ENCODE peak calls at places on chromosome 17, in four cellular contexts. One of them, this sample, is unnamed.

GRCh38 chr17:1090454-1091189 is 89.2 kb downstream of the ABR start:
- DNase-seq in IMR-90: no peak
- DNase-seq in H54: no peak
- DNase-seq in A549: no peak
- DNase-seq in this sample: no peak

GRCh38 chr17:67415291-67415690 is 38.2 kb downstream of the PITPNC1 start:
- DNase-seq in IMR-90: no peak
- DNase-seq in H54: no peak
- DNase-seq in A549: no peak
- DNase-seq in this sample: no peak

GRCh38 chr17:62995377-62995885 is 29.4 kb downstream of the TANC2 start:
- DNase-seq in IMR-90: peak
- DNase-seq in H54: no peak
- DNase-seq in A549: peak
- DNase-seq in this sample: no peak

GRCh38 chr17:40095944-40096791 is 4.2 kb downstream of the NR1D1 start:
- DNase-seq in IMR-90: peak
- DNase-seq in H54: no peak
- DNase-seq in A549: no peak
- DNase-seq in this sample: peak

GRCh38 chr17:32828822-32829221 is 48.1 kb downstream of the MYO1D start:
- DNase-seq in IMR-90: no peak
- DNase-seq in H54: no peak
- DNase-seq in A549: no peak
- DNase-seq in this sample: no peak

GRCh38 chr17:4741544-4741943 is 1.8 kb upstream of the CXCL16 start:
- DNase-seq in IMR-90: no peak
- DNase-seq in H54: no peak
- DNase-seq in A549: no peak
- DNase-seq in this sample: no peak

GRCh38 chr17:31225831-31226230 is 71.2 kb downstream of the OMG start:
- DNase-seq in IMR-90: no peak
- DNase-seq in H54: no peak
- DNase-seq in A549: no peak
- DNase-seq in this sample: no peak

GRCh38 chr17:69367298-69367697 is 40.4 kb upstream of the ABCA5 start:
- DNase-seq in IMR-90: no peak
- DNase-seq in H54: no peak
- DNase-seq in A549: no peak
- DNase-seq in this sample: no peak

GRCh38 chr17:38798614-38799500 is 499 bp downstream of the PIP4K2B start:
- DNase-seq in IMR-90: peak
- DNase-seq in H54: peak
- DNase-seq in A549: peak
- DNase-seq in this sample: peak

GRCh38 chr17:18981642-18982424 is 22.7 kb downstream of the FAM83G start:
- DNase-seq in IMR-90: peak
- DNase-seq in H54: peak
- DNase-seq in A549: peak
- DNase-seq in this sample: no peak

GRCh38 chr17:42791948-42792347 is 6.6 kb downstream of the COA3 start:
- DNase-seq in IMR-90: no peak
- DNase-seq in H54: no peak
- DNase-seq in A549: no peak
- DNase-seq in this sample: no peak

GRCh38 chr17:7887038-7887481 is 1.5 kb upstream of the CHD3 start:
- DNase-seq in IMR-90: no peak
- DNase-seq in H54: no peak
- DNase-seq in A549: no peak
- DNase-seq in this sample: no peak

GRCh38 chr17:66200685-66201092 is 8.8 kb upstream of the CEP112 start:
- DNase-seq in IMR-90: peak
- DNase-seq in H54: peak
- DNase-seq in A549: peak
- DNase-seq in this sample: no peak

GRCh38 chr17:39916918-39917317 is 1.5 kb downstream of the GSDMB start:
- DNase-seq in IMR-90: peak
- DNase-seq in H54: no peak
- DNase-seq in A549: peak
- DNase-seq in this sample: no peak

GRCh38 chr17:80348551-80349436 is 66.2 kb upstream of the ENDOV start:
- DNase-seq in IMR-90: peak
- DNase-seq in H54: peak
- DNase-seq in A549: no peak
- DNase-seq in this sample: no peak

DNA sequence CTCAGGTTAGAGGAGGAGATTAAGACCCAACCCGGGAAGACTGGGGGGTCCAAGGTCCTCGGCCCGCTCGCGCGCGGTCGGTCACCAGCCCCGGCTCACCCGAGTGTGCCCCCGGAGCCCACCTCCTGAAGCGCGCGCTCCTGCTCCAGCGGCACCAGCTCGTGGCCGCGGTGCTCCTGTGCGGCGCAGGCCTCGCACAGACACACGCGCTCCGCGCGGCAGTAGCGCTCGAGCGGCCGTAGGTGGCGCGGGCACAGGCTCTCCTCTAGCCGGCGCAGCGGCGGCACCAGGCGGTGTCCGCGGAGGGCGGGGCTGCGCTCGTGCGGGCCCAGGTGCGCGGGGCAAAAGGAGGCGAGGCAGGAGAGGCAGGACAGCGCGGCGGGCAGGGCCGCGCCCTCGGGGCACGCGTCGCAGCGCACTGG is 618 bp downstream of the TRIM47 start:
- DNase-seq in IMR-90: peak
- DNase-seq in H54: no peak
- DNase-seq in A549: peak
- DNase-seq in this sample: no peak
- TF ChIP-seq POLR2A in IMR-90: peak
- TF ChIP-seq POLR2A in H54: peak
- TF ChIP-seq POLR2A in A549: peak
- TF ChIP-seq POLR2A in this sample: no peak

GRCh38 chr17:78313735-78314648 is 45.9 kb downstream of the SOCS3 start:
- DNase-seq in IMR-90: peak
- DNase-seq in H54: peak
- DNase-seq in A549: peak
- DNase-seq in this sample: peak
- TF ChIP-seq POLR2A in IMR-90: peak
- TF ChIP-seq POLR2A in H54: peak
- TF ChIP-seq POLR2A in A549: peak
- TF ChIP-seq POLR2A in this sample: no peak

GRCh38 chr17:45282683-45283644 is 21.1 kb upstream of the SPATA32 start:
- DNase-seq in IMR-90: peak
- DNase-seq in H54: no peak
- DNase-seq in A549: no peak
- DNase-seq in this sample: no peak
- TF ChIP-seq POLR2A in IMR-90: no peak
- TF ChIP-seq POLR2A in H54: no peak
- TF ChIP-seq POLR2A in A549: no peak
- TF ChIP-seq POLR2A in this sample: no peak

GRCh38 chr17:34692932-34693331 is 113.5 kb downstream of the TMEM132E start:
- DNase-seq in IMR-90: no peak
- DNase-seq in H54: no peak
- DNase-seq in A549: no peak
- DNase-seq in this sample: no peak
- TF ChIP-seq POLR2A in IMR-90: no peak
- TF ChIP-seq POLR2A in H54: no peak
- TF ChIP-seq POLR2A in A549: no peak
- TF ChIP-seq POLR2A in this sample: no peak

DNA sequence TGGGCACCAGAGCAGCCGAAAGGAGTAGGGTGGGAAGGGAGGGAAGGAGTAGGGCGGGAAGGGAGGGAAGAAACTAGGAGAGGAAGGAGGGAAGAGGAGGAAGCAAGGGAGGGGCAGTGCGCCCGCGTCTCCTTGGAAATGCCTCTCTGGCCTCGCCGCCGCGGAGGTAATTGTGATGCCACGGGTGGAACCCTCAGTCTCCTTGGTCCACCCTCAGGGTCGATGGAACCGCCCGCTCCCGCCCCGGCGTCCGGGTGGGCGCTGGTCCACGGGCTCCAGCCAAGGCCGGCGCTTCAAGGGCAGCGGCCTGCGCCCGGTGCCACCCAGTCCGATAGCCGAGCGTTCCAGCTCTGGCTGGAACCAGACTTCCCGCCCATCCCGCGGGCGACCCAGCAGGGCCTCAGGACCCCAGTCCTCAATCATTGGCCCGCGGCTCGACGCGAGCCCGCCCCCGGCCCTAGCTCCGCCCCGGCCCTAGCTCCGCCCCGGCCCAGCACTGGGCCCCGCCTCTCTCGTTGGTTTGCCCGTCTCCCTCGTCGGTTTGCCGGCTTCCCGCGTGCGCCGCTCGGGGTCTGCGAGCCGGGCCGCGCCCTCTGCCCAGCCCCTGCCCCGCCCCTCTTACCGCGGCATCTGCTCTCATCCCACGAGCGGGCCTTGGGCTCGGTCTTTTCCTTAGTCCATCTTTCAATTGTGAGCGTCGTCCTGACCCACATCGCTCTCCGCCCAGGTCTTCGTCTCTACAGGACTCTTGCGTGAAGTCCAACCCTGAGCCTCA is 553 bp downstream of the PROCA1 start:
- DNase-seq in IMR-90: peak
- DNase-seq in H54: peak
- DNase-seq in A549: peak
- DNase-seq in this sample: peak
- TF ChIP-seq POLR2A in IMR-90: peak
- TF ChIP-seq POLR2A in H54: peak
- TF ChIP-seq POLR2A in A549: peak
- TF ChIP-seq POLR2A in this sample: peak

This sample was measured in GM12892.